ENCODE peak calls at places on chromosomes 16 and 17, in five cellular contexts. N is SK-N-SH, H is GM12878, S is HepG2, A is K562. D is an unnamed sample. For H3K9me3, the result is how much of the 10 kb centered on the place peaks cover.

GRCh38 chr17:40501499-40501911 is at the start of gene TNS4:
- DNase-seq in H (no peak), N (no peak), A (peak), S (peak), D (no peak)

GRCh38 chr17:56779898-56780777 is 53.6 kb downstream of the C17orf67 start:
- DNase-seq in N (peak), A (peak), S (peak), H (no peak), D (peak)

GRCh38 chr16:4373909-4374742 is 2.5 kb downstream of the VASN start:
- DNase-seq in S (no peak), H (no peak), A (peak), N (no peak), D (no peak)

GRCh38 chr16:1105888-1106620 is 10.0 kb upstream of the C1QTNF8 start:
- DNase-seq in A (peak), S (peak), H (no peak), N (peak), D (peak)

GRCh38 chr17:7177210-7177953 is 1.8 kb downstream of the ASGR1 start:
- DNase-seq in H (no peak), N (peak), S (peak), A (peak), D (no peak)

GRCh38 chr17:18076941-18077340 is 10.8 kb upstream of the DRG2 start:
- DNase-seq in A (no peak), S (no peak), H (no peak), N (no peak), D (no peak)

GRCh38 chr17:79777166-79777843 is 643 bp upstream of the CBX2 start:
- DNase-seq in S (peak), N (no peak), H (no peak), A (no peak), D (peak)

GRCh38 chr16:68091604-68092261 is 6.6 kb downstream of the NFATC3 start:
- DNase-seq in S (peak), A (no peak), H (no peak), N (no peak), D (no peak)

GRCh38 chr17:82985973-82986372 is 93.4 kb upstream of the METRNL start:
- DNase-seq in S (no peak), N (peak), A (no peak), H (no peak), D (no peak)

GRCh38 chr16:48556913-48557351 is 53.0 kb downstream of the N4BP1 start:
- DNase-seq in S (no peak), H (peak), A (no peak), N (no peak), D (no peak)

GRCh38 chr17:6471531-6472465 is 27.5 kb downstream of the PIMREG start:
- DNase-seq in N (no peak), S (no peak), A (peak), H (no peak), D (no peak)

GRCh38 chr17:79818026-79818758 is 21.0 kb downstream of the CBX4 start:
- DNase-seq in A (no peak), N (no peak), S (no peak), H (no peak), D (no peak)

GRCh38 chr17:34850964-34851363 is 110.3 kb downstream of the CCT6B start:
- DNase-seq in H (no peak), A (no peak), S (no peak), N (no peak), D (no peak)

GRCh38 chr17:49132699-49133364 is at the start of gene B4GALNT2:
- DNase-seq in S (no peak), H (no peak), N (peak), A (no peak), D (peak)

GRCh38 chr17:43967251-43967875 is 13.6 kb upstream of the PYY start:
- DNase-seq in H (no peak), A (no peak), S (no peak), N (no peak), D (no peak)

GRCh38 chr17:41334385-41334784 is 16.2 kb downstream of the KRT33A start:
- DNase-seq in A (no peak), S (no peak), H (peak), N (no peak), D (no peak)

GRCh38 chr17:72684405-72685020 is 408.0 kb downstream of the SLC39A11 start:
- DNase-seq in N (no peak), A (no peak), H (no peak), S (peak), D (no peak)

GRCh38 chr17:71342726-71343125 is 778.1 kb upstream of the SOX9 start:
- DNase-seq in A (no peak), N (no peak), S (no peak), H (no peak), D (no peak)

GRCh38 chr16:85302018-85302847 is 190.0 kb upstream of the CIBAR2 start:
- DNase-seq in S (no peak), N (no peak), A (peak), H (no peak), D (no peak)

GRCh38 chr16:56912746-56913703 is 18.9 kb upstream of the HERPUD1 start:
- DNase-seq in A (no peak), H (no peak), N (no peak), S (no peak), D (no peak)

GRCh38 chr16:67923414-67924127 is 8.1 kb downstream of the CTRL start:
- DNase-seq in N (no peak), S (no peak), A (no peak), H (no peak), D (no peak)

GRCh38 chr17:73342057-73342522 is 30.3 kb upstream of the CDC42EP4 start:
- DNase-seq in N (peak), S (no peak), A (no peak), H (peak), D (peak)

GRCh38 chr17:31700973-31701372 is 158.1 kb downstream of the COPRS start:
- DNase-seq in N (no peak), H (no peak), A (no peak), S (no peak), D (no peak)

GRCh38 chr17:39563476-39563875 is 44.2 kb downstream of the NEUROD2 start:
- DNase-seq in H (no peak), S (no peak), A (no peak), N (peak), D (no peak)

GRCh38 chr16:29664133-29664912 is 1.3 kb downstream of the SPN start:
- DNase-seq in N (no peak), A (peak), H (no peak), S (no peak), D (no peak)

GRCh38 chr17:65057520-65058075 is 1.1 kb upstream of the GNA13 start:
- DNase-seq in H (no peak), S (no peak), A (no peak), N (no peak), D (no peak)

GRCh38 chr17:41894791-41895331 is 23.9 kb downstream of the ACLY start:
- DNase-seq in S (no peak), H (no peak), N (peak), A (no peak), D (no peak)

GRCh38 chr17:79747508-79748295 is 17.0 kb downstream of the ENPP7 start:
- DNase-seq in S (no peak), H (no peak), A (no peak), N (peak), D (no peak)

GRCh38 chr17:62750502-62751349 is 57.4 kb downstream of the MARCHF10 start:
- DNase-seq in S (no peak), H (no peak), N (peak), A (no peak), D (peak)

GRCh38 chr17:73397856-73398540 is 86.2 kb upstream of the CDC42EP4 start:
- DNase-seq in H (no peak), A (no peak), S (no peak), N (no peak), D (no peak)

GRCh38 chr16:86083382-86084002 is 184.5 kb downstream of the IRF8 start:
- DNase-seq in N (no peak), A (no peak), H (no peak), S (no peak), D (no peak)

GRCh38 chr16:67177743-67178699 is 5.7 kb downstream of the MATCAP1 start:
- DNase-seq in S (peak), N (peak), A (peak), H (no peak), D (peak)

DNA sequence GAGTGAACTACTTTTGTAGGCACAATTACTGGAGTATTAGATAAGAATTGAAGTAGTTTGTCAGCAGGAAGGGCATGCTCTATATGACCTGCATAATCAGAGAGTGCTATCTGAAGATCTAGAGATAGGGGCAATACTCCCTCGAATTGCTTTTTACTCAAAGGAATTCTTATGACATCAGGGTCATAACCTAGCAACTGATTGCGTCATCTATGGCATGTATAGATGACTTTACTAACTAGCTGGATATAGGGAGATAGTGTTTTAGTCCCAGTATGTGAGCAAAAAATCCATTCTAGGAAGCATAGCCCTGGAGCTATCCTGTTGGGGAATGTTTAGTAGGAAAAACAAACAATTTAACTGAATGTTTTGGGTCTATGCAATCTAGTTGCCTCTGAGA is 109.5 kb upstream of the ZNF267 start:
- DNase-seq in N (no peak), S (no peak), H (no peak), A (no peak), D (no peak)
- H3K9me3 ChIP-seq in N (under half), S (half or more), H (under half), A (under half), D (under half)

GRCh38 chr17:15392326-15392739 is 50.9 kb upstream of the TEKT3 start:
- DNase-seq in A (no peak), S (no peak), H (no peak), N (no peak), D (no peak)
- TF ChIP-seq GABPA in A (no peak), S (no peak), H (no peak), N (no peak), D (no peak)

GRCh38 chr16:2763173-2763572 is 10.7 kb downstream of the SRRM2 start:
- DNase-seq in S (no peak), A (no peak), H (no peak), N (no peak), D (no peak)
- H3K9me3 ChIP-seq in S (under half), A (under half), H (under half), N (under half), D (under half)

GRCh38 chr17:80887639-80888175 is 103.9 kb upstream of the CHMP6 start:
- DNase-seq in A (no peak), S (no peak), H (no peak), N (no peak), D (no peak)
- TF ChIP-seq GABPA in A (no peak), S (no peak), H (no peak), N (no peak), D (no peak)

DNA sequence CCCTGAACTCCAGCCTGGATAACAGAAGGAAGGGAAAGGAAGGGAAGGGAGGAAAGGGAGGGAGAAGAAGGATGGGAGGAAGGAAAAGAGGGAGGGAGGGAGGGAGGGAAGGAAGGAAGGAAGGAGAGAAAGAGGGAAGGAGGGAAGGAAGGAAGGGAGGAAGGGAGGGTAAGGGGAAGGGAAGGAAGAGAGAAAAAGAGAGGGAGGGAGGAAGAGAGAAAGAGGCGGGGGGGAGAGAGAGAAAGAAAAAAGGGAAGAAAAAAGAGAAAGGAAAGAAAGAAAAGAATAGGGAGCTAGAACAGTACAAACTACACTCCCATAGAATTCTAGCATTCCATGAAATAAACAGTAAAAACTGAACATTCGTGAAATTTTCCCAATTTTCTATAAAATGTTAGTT is 23.1 kb upstream of the TRIM37 start:
- DNase-seq in H (no peak), S (no peak), A (no peak), N (no peak), D (no peak)
- H3K9me3 ChIP-seq in H (under half), S (under half), A (under half), N (under half), D (under half)

DNA sequence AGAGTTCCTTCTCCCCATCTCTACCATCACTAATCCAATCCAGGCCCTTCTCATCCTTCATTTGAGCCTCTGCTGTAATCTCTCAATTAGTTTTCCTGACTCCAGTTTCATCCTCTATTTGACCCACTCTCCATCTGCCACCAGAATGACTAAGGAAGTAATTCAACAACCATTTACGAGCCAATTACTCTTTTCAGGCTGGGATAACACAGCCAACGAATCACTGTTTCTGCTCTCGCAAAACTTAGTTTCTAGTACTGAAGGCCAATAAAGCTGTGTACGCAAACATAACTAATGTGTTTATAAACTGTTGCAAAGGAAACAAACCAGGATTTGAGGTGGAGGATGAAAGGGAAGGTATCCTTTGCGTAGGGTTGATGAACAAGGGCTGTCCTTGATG is 53.7 kb downstream of the MAP2K6 start:
- DNase-seq in H (no peak), N (no peak), S (no peak), A (no peak), D (no peak)
- TF ChIP-seq GABPA in H (no peak), N (no peak), S (no peak), A (no peak), D (no peak)

GRCh38 chr16:35386619-35387018 is 1927.2 kb downstream of the TP53TG3F start:
- DNase-seq in A (no peak), N (no peak), S (no peak), H (no peak), D (no peak)
- H3K9me3 ChIP-seq in A (under half), N (under half), S (under half), H (under half), D (half or more)

D was measured in H1.